ENCODE peak calls at places on chromosomes 4 and X, in nine cellular contexts. M is fibroblast of lung, J is cardiac muscle cell, K is endothelial cell of umbilical vein, D is right atrium auricular region, C is suprapubic skin, G is AG04450, E is uterus, O is breast epithelium. R is an unnamed sample. For H3K9me3, the result is how much of the 10 kb centered on the place peaks cover.

GRCh38 chrX:150018931-150019331 is 80.6 kb upstream of the EOLA2 start:
- DNase-seq in G (peak), M (peak), K (no peak), O (no peak), C (no peak), E (no peak), D (no peak), J (peak), R (no peak)

GRCh38 chr4:132818091-132818490 is 331.0 kb upstream of the PCDH10 start:
- DNase-seq in M (no peak), O (no peak), K (no peak), J (no peak), D (no peak), C (no peak), G (no peak), E (no peak), R (peak)

GRCh38 chrX:9542765-9543119 is 77.9 kb downstream of the TBL1X start:
- DNase-seq in E (no peak), C (no peak), K (no peak), J (no peak), M (no peak), G (no peak), O (no peak), D (no peak), R (no peak)

GRCh38 chr4:31613946-31614623 is 893.9 kb downstream of the PCDH7 start:
- DNase-seq in D (no peak), C (no peak), J (no peak), K (no peak), M (peak), O (no peak), G (no peak), E (no peak), R (peak)

GRCh38 chr4:187227907-187228699 is 504.4 kb upstream of the FAT1 start:
- DNase-seq in M (no peak), G (no peak), O (no peak), C (no peak), J (no peak), K (no peak), E (no peak), D (no peak), R (no peak)

GRCh38 chr4:8157496-8157895 is 1.1 kb downstream of the ABLIM2 start:
- DNase-seq in D (no peak), J (peak), E (peak), M (no peak), K (no peak), C (no peak), O (no peak), G (no peak), R (no peak)

GRCh38 chrX:21972721-21973120 is 32.2 kb downstream of the SMS start:
- DNase-seq in K (peak), E (no peak), M (peak), G (peak), O (no peak), D (no peak), J (peak), C (no peak), R (no peak)

GRCh38 chrX:124441971-124442370 is 95.6 kb downstream of the SH2D1A start:
- DNase-seq in O (no peak), K (no peak), C (no peak), E (no peak), J (no peak), D (no peak), M (no peak), G (no peak), R (no peak)

GRCh38 chr4:163693776-163694175 is 199.3 kb downstream of the TMA16 start:
- DNase-seq in G (peak), M (peak), O (no peak), K (no peak), D (no peak), E (no peak), J (no peak), C (no peak), R (no peak)

GRCh38 chr4:176359590-176359989 is 39.8 kb downstream of the SPCS3 start:
- DNase-seq in K (no peak), G (peak), O (no peak), M (peak), E (no peak), J (no peak), C (no peak), D (no peak), R (no peak)

GRCh38 chr4:165838575-165838974 is 34.5 kb upstream of the TLL1 start:
- DNase-seq in K (peak), O (no peak), M (no peak), E (no peak), G (no peak), C (no peak), J (no peak), D (no peak), R (no peak)

GRCh38 chr4:41396214-41396613 is 139.5 kb downstream of the UCHL1 start:
- DNase-seq in G (no peak), E (no peak), C (no peak), K (no peak), J (no peak), D (no peak), O (no peak), M (no peak), R (no peak)

GRCh38 chr4:144208074-144208473 is 67.6 kb upstream of the GYPA start:
- DNase-seq in O (no peak), E (no peak), D (no peak), G (no peak), M (no peak), C (no peak), K (no peak), J (no peak), R (no peak)

GRCh38 chrX:2608638-2609430 is 82.3 kb upstream of the CD99 start:
- DNase-seq in K (peak), C (peak), J (peak), M (peak), O (peak), D (peak), G (peak), E (peak), R (peak)

GRCh38 chrX:138775501-138775900 is 64.0 kb upstream of the FGF13 start:
- DNase-seq in D (no peak), G (no peak), K (peak), C (no peak), O (no peak), J (peak), M (peak), E (no peak), R (no peak)

GRCh38 chr4:169689681-169690080 is 68.1 kb downstream of the HPF1 start:
- DNase-seq in K (no peak), J (no peak), E (no peak), D (no peak), M (no peak), C (no peak), O (no peak), G (no peak), R (no peak)

GRCh38 chr4:77593993-77594392 is 11.6 kb upstream of the CXCL13 start:
- DNase-seq in O (no peak), J (no peak), K (no peak), G (no peak), E (no peak), C (no peak), M (peak), D (no peak), R (no peak)

GRCh38 chr4:162056947-162057346 is 106.9 kb downstream of the FSTL5 start:
- DNase-seq in C (no peak), G (no peak), O (no peak), K (peak), J (no peak), E (no peak), M (peak), D (no peak), R (no peak)

GRCh38 chrX:11423362-11423818 is 130.2 kb downstream of the AMELX start:
- DNase-seq in K (peak), E (no peak), G (peak), M (peak), C (no peak), D (no peak), O (no peak), J (peak), R (no peak)

GRCh38 chr4:20490734-20491133 is 209.5 kb upstream of the PACRGL start:
- DNase-seq in C (no peak), E (no peak), D (no peak), J (no peak), M (no peak), G (no peak), K (no peak), O (no peak), R (no peak)
- TF ChIP-seq CTCF in C (no peak), E (no peak), D (no peak), J (no peak), M (no peak), G (no peak), K (no peak), O (no peak), R (no peak)

GRCh38 chr4:56371426-56372220 is 15.7 kb downstream of the AASDH start:
- DNase-seq in G (no peak), C (no peak), E (no peak), O (no peak), M (no peak), J (no peak), K (peak), D (no peak), R (no peak)

GRCh38 chr4:56374956-56375355 is 12.3 kb downstream of the AASDH start:
- DNase-seq in C (no peak), O (no peak), J (no peak), M (no peak), E (no peak), K (no peak), D (no peak), G (no peak), R (no peak)

GRCh38 chr4:56375458-56375857 is 11.8 kb downstream of the AASDH start:
- DNase-seq in O (no peak), D (no peak), E (no peak), K (no peak), M (peak), J (no peak), G (no peak), C (no peak), R (no peak)

GRCh38 chr4:56372774-56373173 is 14.5 kb downstream of the AASDH start:
- DNase-seq in M (peak), O (no peak), K (no peak), C (no peak), E (no peak), J (peak), G (no peak), D (no peak), R (no peak)

GRCh38 chr4:56370377-56370776 is 16.9 kb downstream of the AASDH start:
- DNase-seq in K (no peak), J (no peak), G (no peak), O (no peak), D (no peak), M (no peak), E (no peak), C (no peak), R (no peak)
- H3K4me3 ChIP-seq in K (no peak), J (no peak), G (no peak), O (no peak), D (no peak), M (no peak), E (no peak), C (no peak), R (no peak)

GRCh38 chr4:148589182-148589581 is 147.0 kb upstream of the NR3C2 start:
- DNase-seq in M (no peak), K (no peak), E (no peak), O (no peak), J (no peak), G (no peak), C (no peak), D (no peak), R (no peak)
- H3K9me3 ChIP-seq in M (under half), K (under half), E (under half), O (under half), J (under half), G (under half), C (under half), D (under half), R (under half)

DNA sequence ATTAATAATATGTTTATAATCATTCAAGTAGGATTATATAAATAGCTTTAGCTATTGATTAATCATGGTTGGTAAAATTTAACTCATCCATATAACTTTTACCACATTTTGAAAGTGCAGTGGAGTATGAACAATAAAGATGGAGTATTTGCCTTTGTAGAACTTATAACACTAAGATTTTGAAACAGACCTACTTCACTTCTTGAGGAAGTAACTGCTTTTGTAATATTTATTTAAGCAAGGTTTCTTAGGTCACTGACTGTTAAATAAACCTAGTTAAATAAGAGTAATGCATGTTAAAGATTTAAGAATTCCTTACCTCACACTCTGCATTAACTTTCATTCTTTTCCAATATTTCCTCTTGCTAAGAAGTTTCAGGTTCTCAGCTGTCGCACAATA is 242.5 kb downstream of the CFAP299 start:
- DNase-seq in E (no peak), D (no peak), G (no peak), M (no peak), O (no peak), K (no peak), J (no peak), C (no peak), R (no peak)
- TF ChIP-seq CTCF in E (no peak), D (no peak), G (no peak), M (no peak), O (no peak), K (no peak), J (no peak), C (no peak), R (no peak)

GRCh38 chrX:119726900-119727555 is 31.4 kb upstream of the SOWAHD start:
- DNase-seq in G (no peak), D (no peak), K (no peak), E (no peak), C (no peak), M (peak), O (no peak), J (no peak), R (no peak)
- H3K4me3 ChIP-seq in G (no peak), D (no peak), K (no peak), E (no peak), C (no peak), M (no peak), O (no peak), J (no peak), R (no peak)

DNA sequence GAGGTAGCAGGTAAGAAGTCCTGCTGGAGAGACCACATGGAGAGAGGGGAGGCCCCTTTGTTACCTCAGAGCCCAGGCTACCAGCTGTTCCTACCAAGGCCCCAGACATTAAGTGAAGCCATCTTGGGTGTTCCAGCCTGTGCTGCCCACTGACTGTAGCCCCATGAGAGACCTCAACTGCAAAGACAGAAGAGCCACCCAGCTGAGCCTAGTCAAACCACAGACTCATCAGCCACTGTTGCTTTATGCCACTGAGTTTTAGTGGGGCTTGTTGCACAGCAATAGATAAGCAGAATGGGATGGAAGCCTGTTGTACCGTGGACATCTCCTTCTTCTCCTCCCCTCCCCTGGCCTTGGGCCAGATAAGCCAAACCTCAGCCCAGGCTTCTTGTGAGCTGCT is 83.9 kb downstream of the ADRA2C start:
- DNase-seq in C (no peak), O (no peak), J (no peak), G (no peak), E (no peak), M (no peak), K (no peak), D (no peak), R (no peak)
- H3K9me3 ChIP-seq in C (under half), O (under half), J (under half), G (under half), E (under half), M (under half), K (under half), D (under half), R (under half)

DNA sequence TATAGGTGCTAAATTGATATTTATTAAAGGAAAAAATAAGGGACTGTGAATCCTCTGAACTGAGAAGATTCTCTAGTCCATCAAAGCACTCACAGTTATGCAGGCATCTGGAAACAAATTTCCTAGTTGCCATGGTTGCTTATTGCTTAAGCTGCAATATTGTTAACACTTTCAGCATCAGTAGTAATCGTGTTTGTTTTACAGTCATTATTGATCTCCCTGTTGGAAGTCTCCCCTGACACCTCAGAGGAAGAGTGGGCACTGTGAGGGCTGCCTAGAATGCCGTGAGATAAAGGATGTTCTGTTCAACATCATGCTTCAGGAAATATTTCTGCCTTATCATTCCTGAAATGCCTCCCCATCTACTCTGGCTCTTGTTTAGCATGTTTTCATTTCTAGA is 2004.3 kb upstream of the ADGRL3 start:
- DNase-seq in M (no peak), K (no peak), J (no peak), D (no peak), O (no peak), E (no peak), G (no peak), C (no peak), R (no peak)
- TF ChIP-seq CTCF in M (no peak), K (no peak), J (no peak), D (no peak), O (no peak), E (no peak), G (no peak), C (no peak), R (no peak)

GRCh38 chrX:19674041-19674769 is 158.9 kb upstream of the MAP3K15 start:
- DNase-seq in O (no peak), E (no peak), C (no peak), J (no peak), D (no peak), K (no peak), M (no peak), G (no peak), R (no peak)

GRCh38 chrX:19670321-19670750 is 155.0 kb upstream of the MAP3K15 start:
- DNase-seq in G (peak), O (no peak), E (peak), C (no peak), J (peak), M (no peak), K (no peak), D (no peak), R (no peak)

GRCh38 chrX:19673334-19674040 is 158.2 kb upstream of the MAP3K15 start:
- DNase-seq in G (peak), K (peak), E (peak), D (peak), O (no peak), M (peak), C (peak), J (peak), R (peak)

GRCh38 chrX:19672211-19672814 is 157.0 kb upstream of the MAP3K15 start:
- DNase-seq in G (no peak), E (no peak), C (no peak), M (peak), O (no peak), D (no peak), J (no peak), K (no peak), R (no peak)

GRCh38 chrX:19670854-19671620 is 155.7 kb upstream of the MAP3K15 start:
- DNase-seq in O (no peak), J (peak), K (peak), C (no peak), M (peak), E (peak), G (peak), D (peak), R (no peak)
- H3K4me3 ChIP-seq in O (no peak), J (no peak), K (no peak), C (no peak), M (peak), E (no peak), G (peak), D (no peak), R (no peak)

DNA sequence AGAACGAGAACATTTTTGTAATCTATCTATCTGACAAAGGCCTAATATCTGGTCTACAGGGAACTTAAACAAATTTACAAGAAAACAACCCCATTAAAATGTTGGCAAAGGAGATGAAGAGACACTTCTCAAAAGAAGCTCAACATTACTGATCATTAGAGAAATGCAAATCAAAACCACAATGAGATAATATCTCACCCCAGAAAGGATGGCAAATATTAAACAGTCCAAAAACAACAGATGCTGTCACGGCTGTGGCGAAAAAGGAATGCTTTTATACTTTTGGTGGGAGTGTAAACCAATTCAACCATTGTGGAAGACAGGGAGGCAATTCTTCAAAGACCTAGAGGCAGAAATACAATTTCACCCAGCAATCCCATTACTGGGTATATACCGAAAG is 2284.8 kb downstream of the ARAP2 start:
- DNase-seq in K (no peak), J (peak), O (no peak), M (peak), C (no peak), E (no peak), G (no peak), D (no peak), R (no peak)
- H3K9me3 ChIP-seq in K (under half), J (under half), O (under half), M (under half), C (under half), E (under half), G (under half), D (under half), R (under half)

DNA sequence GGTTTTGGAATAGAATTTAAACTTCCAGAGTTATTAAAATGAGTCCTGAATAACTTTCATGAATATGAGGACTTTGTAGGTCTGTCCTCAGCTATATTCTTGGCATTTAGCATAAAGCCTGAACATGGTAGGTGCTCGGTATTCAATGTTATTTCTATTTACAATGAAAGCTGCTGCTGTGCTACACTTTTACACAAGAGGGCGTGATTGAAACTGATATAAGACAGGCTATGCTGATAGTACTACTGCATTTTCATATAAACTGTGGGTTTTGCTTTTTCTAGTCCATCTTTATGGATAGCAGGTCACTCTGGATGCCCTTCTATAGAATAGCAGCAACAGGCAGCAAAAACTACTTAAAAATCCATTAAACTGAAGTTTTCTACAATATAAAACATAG is 12.3 kb upstream of the GNPDA2 start:
- DNase-seq in M (no peak), G (no peak), D (no peak), J (peak), K (no peak), O (no peak), C (no peak), E (no peak), R (no peak)
- TF ChIP-seq CTCF in M (peak), G (peak), D (peak), J (peak), K (no peak), O (no peak), C (no peak), E (no peak), R (peak)